ENCODE peak calls at places on chromosomes 7 and 10, in nine cellular contexts. A is OCI-LY7, B is HCT116, T is PC-3, J is GM23248, Y is hepatocyte, L is MM.1S, X is GM23338, P is SK-N-SH. D is an unnamed sample.

GRCh38 chr7:139709460-139709859 is 68.3 kb downstream of the HIPK2 start:
- DNase-seq in A (no peak), B (no peak), T (no peak), J (peak; percentile 95), Y (no peak), L (no peak), X (no peak), P (peak; percentile 84), D (no peak)

GRCh38 chr7:67788689-67789088 is 792.1 kb downstream of the TYW1 start:
- DNase-seq in A (no peak), B (no peak), T (no peak), J (peak; percentile 39), Y (peak; percentile 49), L (no peak), X (no peak), P (peak; percentile 77), D (peak; percentile 37)

GRCh38 chr7:114488696-114489095 is 74.1 kb downstream of the FOXP2 start:
- DNase-seq in A (no peak), B (no peak), T (no peak), J (no peak), Y (no peak), L (no peak), X (no peak), P (no peak), D (no peak)

GRCh38 chr10:12531305-12531738 is 182.0 kb downstream of the CAMK1D start:
- DNase-seq in A (no peak), B (no peak), T (no peak), J (no peak), Y (no peak), L (no peak), X (no peak), P (no peak), D (no peak)

GRCh38 chr7:30924624-30925023 is 13.0 kb downstream of the AQP1 start:
- DNase-seq in A (no peak), B (no peak), T (no peak), J (no peak), Y (no peak), L (no peak), X (no peak), P (no peak), D (no peak)

GRCh38 chr10:88254091-88254490 is 329.0 kb downstream of the RNLS start:
- DNase-seq in A (no peak), B (peak; percentile 31), T (no peak), J (peak; percentile 86), Y (peak; percentile 33), L (no peak), X (no peak), P (no peak), D (no peak)

GRCh38 chr7:3154881-3155494 is 111.3 kb upstream of the CARD11 start:
- DNase-seq in A (peak; percentile 76), B (peak; percentile 32), T (peak; percentile 72), J (peak; percentile 56), Y (peak; percentile 48), L (peak; percentile 58), X (peak; percentile 80), P (peak; percentile 73), D (peak; percentile 58)

GRCh38 chr7:17234398-17235021 is 63.9 kb upstream of the AHR start:
- DNase-seq in A (no peak), B (peak; percentile 77), T (peak; percentile 98), J (peak; percentile 98), Y (peak; percentile 85), L (peak; percentile 63), X (peak; percentile 2), P (no peak), D (no peak)

GRCh38 chr10:131846224-131847101 is 54.3 kb upstream of the PPP2R2D start:
- DNase-seq in A (no peak), B (no peak), T (no peak), J (no peak), Y (no peak), L (no peak), X (no peak), P (no peak), D (no peak)

GRCh38 chr7:151537818-151538561 is 18.3 kb upstream of the RHEB start:
- DNase-seq in A (no peak), B (no peak), T (no peak), J (peak; percentile 13), Y (no peak), L (no peak), X (no peak), P (no peak), D (no peak)

GRCh38 chr10:50992972-50993766 is 81.1 kb upstream of the PRKG1 start:
- DNase-seq in A (no peak), B (no peak), T (peak; percentile 17), J (peak; percentile 95), Y (peak; percentile 25), L (no peak), X (no peak), P (peak; percentile 7), D (peak; percentile 43)

GRCh38 chr10:14394179-14394578 is 63.5 kb upstream of the FRMD4A start:
- DNase-seq in A (no peak), B (no peak), T (no peak), J (no peak), Y (no peak), L (no peak), X (no peak), P (no peak), D (no peak)

GRCh38 chr10:49559476-49559875 is 20.6 kb upstream of the ERCC6 start:
- DNase-seq in A (no peak), B (no peak), T (no peak), J (peak; percentile 41), Y (no peak), L (no peak), X (no peak), P (no peak), D (no peak)

GRCh38 chr7:28419717-28420116 is 7.4 kb downstream of the CREB5 start:
- DNase-seq in A (no peak), B (no peak), T (peak; percentile 30), J (peak; percentile 96), Y (no peak), L (no peak), X (no peak), P (no peak), D (no peak)

GRCh38 chr10:52466464-52466863 is 152.4 kb downstream of the DKK1 start:
- DNase-seq in A (peak; percentile 32), B (no peak), T (peak; percentile 91), J (peak; percentile 39), Y (no peak), L (peak; percentile 86), X (no peak), P (peak; percentile 11), D (no peak)

GRCh38 chr7:91149518-91149917 is 114.7 kb upstream of the FZD1 start:
- DNase-seq in A (no peak), B (no peak), T (no peak), J (no peak), Y (no peak), L (no peak), X (no peak), P (peak; percentile 58), D (no peak)

GRCh38 chr10:59898125-59898835 is 8.1 kb downstream of the CCDC6 start:
- DNase-seq in A (no peak), B (no peak), T (no peak), J (no peak), Y (no peak), L (no peak), X (no peak), P (no peak), D (no peak)

GRCh38 chr7:96269246-96269994 is 52.5 kb downstream of the SLC25A13 start:
- DNase-seq in A (no peak), B (no peak), T (no peak), J (no peak), Y (no peak), L (no peak), X (no peak), P (no peak), D (no peak)
- TF ChIP-seq EZH2phosphoT487 in A (no peak), B (no peak), T (no peak), J (no peak), Y (no peak), L (no peak), X (no peak), P (no peak), D (no peak)

DNA sequence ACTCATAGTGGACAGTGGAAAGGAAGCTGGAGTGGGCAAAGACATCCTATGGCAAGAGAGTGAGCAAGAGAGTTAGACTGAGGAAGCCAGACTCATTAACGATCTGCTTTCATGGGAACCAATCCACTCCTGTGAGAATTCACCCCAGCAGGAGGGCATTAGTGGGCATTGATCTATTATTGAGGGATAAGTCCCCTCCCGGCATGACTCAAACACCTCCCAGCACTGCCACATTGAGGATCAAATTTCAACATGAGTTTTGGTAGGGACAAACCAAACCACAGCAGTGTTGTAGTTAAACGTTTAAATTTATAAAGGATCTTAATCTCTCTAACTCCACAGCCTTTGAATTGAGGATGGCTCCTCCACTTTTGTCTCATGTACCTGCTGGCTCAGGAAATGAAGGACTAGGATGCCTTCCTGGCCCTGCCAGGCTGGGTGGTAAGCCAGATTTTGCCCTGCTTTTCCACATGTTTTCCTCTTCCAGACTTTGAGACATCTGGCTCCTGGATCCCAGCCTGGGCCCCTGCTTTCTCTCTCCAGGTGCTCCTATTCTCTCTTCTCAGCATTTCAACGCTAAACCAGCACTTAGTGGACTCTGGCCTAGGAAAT is 96.4 kb upstream of the PIP4K2A start:
- DNase-seq in A (no peak), B (no peak), T (peak; percentile 14), J (no peak), Y (no peak), L (no peak), X (peak; percentile 68), P (no peak), D (peak; percentile 85)
- TF ChIP-seq EZH2phosphoT487 in A (no peak), B (no peak), T (no peak), J (no peak), Y (no peak), L (no peak), X (no peak), P (no peak), D (no peak)

GRCh38 chr10:126160571-126160970 is 227.7 kb downstream of the ADAM12 start:
- DNase-seq in A (no peak), B (no peak), T (no peak), J (no peak), Y (no peak), L (no peak), X (peak; percentile 33), P (no peak), D (no peak)

GRCh38 chr10:126158090-126158489 is 230.2 kb downstream of the ADAM12 start:
- DNase-seq in A (no peak), B (no peak), T (no peak), J (no peak), Y (no peak), L (no peak), X (no peak), P (no peak), D (no peak)

GRCh38 chr10:126158537-126158936 is 229.7 kb downstream of the ADAM12 start:
- DNase-seq in A (no peak), B (no peak), T (no peak), J (no peak), Y (no peak), L (no peak), X (no peak), P (no peak), D (no peak)

GRCh38 chr10:126161691-126162090 is 226.6 kb downstream of the ADAM12 start:
- DNase-seq in A (no peak), B (no peak), T (no peak), J (no peak), Y (no peak), L (no peak), X (no peak), P (no peak), D (no peak)

GRCh38 chr10:126160971-126161630 is 227.2 kb downstream of the ADAM12 start:
- DNase-seq in A (no peak), B (peak; percentile 50), T (peak; percentile 22), J (no peak), Y (peak; percentile 29), L (no peak), X (peak; percentile 48), P (no peak), D (peak; percentile 64)
- TF ChIP-seq EZH2phosphoT487 in A (no peak), B (no peak), T (no peak), J (no peak), Y (no peak), L (no peak), X (no peak), P (no peak), D (no peak)

GRCh38 chr7:26348987-26349809 is 57.5 kb downstream of the SNX10 start:
- DNase-seq in A (no peak), B (no peak), T (peak; percentile 64), J (no peak), Y (no peak), L (no peak), X (no peak), P (no peak), D (no peak)
- TF ChIP-seq EZH2phosphoT487 in A (no peak), B (no peak), T (no peak), J (no peak), Y (no peak), L (no peak), X (no peak), P (no peak), D (no peak)